ENCODE peak calls at places on chromosomes 7 and 10, in four cellular contexts. N is astrocyte of the spinal cord, U is fibroblast of the aortic adventitia, C is hepatocyte. F is an unnamed sample.

GRCh38 chr10:54066646-54067045 is 734.4 kb downstream of the PCDH15 start:
- DNase-seq in N (no peak), U (no peak), C (no peak), F (no peak)

GRCh38 chr7:5797716-5798115 is 16.3 kb upstream of the RNF216 start:
- DNase-seq in N (no peak), U (no peak), C (no peak), F (no peak)

GRCh38 chr10:129767751-129768150 is 196.3 kb downstream of the EBF3 start:
- DNase-seq in N (no peak), U (no peak), C (no peak), F (no peak)

GRCh38 chr7:17530741-17531417 is 232.4 kb downstream of the AHR start:
- DNase-seq in N (peak), U (peak), C (no peak), F (peak)

GRCh38 chr7:116988363-116988989 is 35.2 kb downstream of the ST7 start:
- DNase-seq in N (no peak), U (no peak), C (no peak), F (no peak)

GRCh38 chr7:105448181-105448580 is 59.5 kb upstream of the SRPK2 start:
- DNase-seq in N (no peak), U (no peak), C (no peak), F (no peak)

GRCh38 chr7:107392811-107393210 is 77.0 kb upstream of the GPR22 start:
- DNase-seq in N (no peak), U (no peak), C (no peak), F (no peak)

GRCh38 chr7:70696139-70696782 is 435.7 kb upstream of the GALNT17 start:
- DNase-seq in N (peak), U (peak), C (no peak), F (peak)

GRCh38 chr10:61899045-61899444 is 2.5 kb upstream of the ARID5B start:
- DNase-seq in N (peak), U (peak), C (no peak), F (peak)

GRCh38 chr10:70596860-70597809 is 5.4 kb downstream of the PRF1 start:
- DNase-seq in N (no peak), U (no peak), C (no peak), F (peak)

GRCh38 chr7:130939285-130940095 is 205.5 kb upstream of the KLF14 start:
- DNase-seq in N (peak), U (peak), C (no peak), F (no peak)

GRCh38 chr10:68047554-68048327 is 27.3 kb downstream of the HERC4 start:
- DNase-seq in N (no peak), U (no peak), C (no peak), F (no peak)

GRCh38 chr10:108877130-108877529 is 1046.2 kb downstream of the XPNPEP1 start:
- DNase-seq in N (peak), U (peak), C (peak), F (no peak)

GRCh38 chr7:2074694-2075093 is 158.1 kb downstream of the MAD1L1 start:
- DNase-seq in N (no peak), U (no peak), C (no peak), F (no peak)

GRCh38 chr10:86644412-86645110 is 9.8 kb upstream of the OPN4 start:
- DNase-seq in N (peak), U (peak), C (no peak), F (peak)

GRCh38 chr10:75772153-75772887 is 340.9 kb downstream of the LRMDA start:
- DNase-seq in N (peak), U (peak), C (no peak), F (no peak)

GRCh38 chr10:130022501-130023299 is 58.6 kb upstream of the EBF3 start:
- DNase-seq in N (peak), U (peak), C (peak), F (no peak)

GRCh38 chr7:42753917-42754363 is 157.9 kb downstream of the C7orf25 start:
- DNase-seq in N (no peak), U (no peak), C (no peak), F (no peak)

GRCh38 chr10:107264742-107265141 is 100.2 kb upstream of the SORCS1 start:
- DNase-seq in N (no peak), U (no peak), C (no peak), F (no peak)

GRCh38 chr10:79331226-79331625 is 16.0 kb upstream of the PPIF start:
- DNase-seq in N (no peak), U (no peak), C (no peak), F (peak)

GRCh38 chr7:1839701-1840100 is 169.6 kb downstream of the ELFN1 start:
- DNase-seq in N (no peak), U (no peak), C (no peak), F (no peak)

GRCh38 chr10:118832242-118832651 is 77.5 kb upstream of the CACUL1 start:
- DNase-seq in N (no peak), U (peak), C (no peak), F (peak)

GRCh38 chr10:85597006-85597405 is 769.6 kb downstream of the GRID1 start:
- DNase-seq in N (no peak), U (no peak), C (no peak), F (no peak)

GRCh38 chr10:96789571-96790108 is 42.5 kb upstream of the LCOR start:
- DNase-seq in N (peak), U (peak), C (no peak), F (no peak)

GRCh38 chr10:121069061-121069850 is 218.1 kb downstream of the WDR11 start:
- DNase-seq in N (peak), U (no peak), C (no peak), F (peak)

GRCh38 chr10:46299267-46299530 is 12.4 kb downstream of the ANTXRL start:
- DNase-seq in N (no peak), U (no peak), C (no peak), F (no peak)

GRCh38 chr10:79148452-79149344 is 79.9 kb downstream of the ZMIZ1 start:
- DNase-seq in N (peak), U (peak), C (peak), F (peak)

GRCh38 chr10:115272482-115272881 is 179.3 kb downstream of the ATRNL1 start:
- DNase-seq in N (no peak), U (no peak), C (peak), F (no peak)

GRCh38 chr10:99815611-99816010 is 33.2 kb downstream of the ABCC2 start:
- DNase-seq in N (no peak), U (no peak), C (no peak), F (no peak)

GRCh38 chr10:30701471-30702173 is 72.1 kb upstream of the LYZL2 start:
- DNase-seq in N (peak), U (peak), C (no peak), F (peak)

GRCh38 chr10:46523881-46524470 is 32.5 kb downstream of the GPRIN2 start:
- DNase-seq in N (peak), U (peak), C (peak), F (peak)

GRCh38 chr7:140726304-140726703 is 29.8 kb downstream of the NDUFB2 start:
- DNase-seq in N (peak), U (peak), C (peak), F (no peak)

GRCh38 chr7:71479231-71479630 is 347.3 kb downstream of the GALNT17 start:
- DNase-seq in N (no peak), U (no peak), C (no peak), F (no peak)

DNA sequence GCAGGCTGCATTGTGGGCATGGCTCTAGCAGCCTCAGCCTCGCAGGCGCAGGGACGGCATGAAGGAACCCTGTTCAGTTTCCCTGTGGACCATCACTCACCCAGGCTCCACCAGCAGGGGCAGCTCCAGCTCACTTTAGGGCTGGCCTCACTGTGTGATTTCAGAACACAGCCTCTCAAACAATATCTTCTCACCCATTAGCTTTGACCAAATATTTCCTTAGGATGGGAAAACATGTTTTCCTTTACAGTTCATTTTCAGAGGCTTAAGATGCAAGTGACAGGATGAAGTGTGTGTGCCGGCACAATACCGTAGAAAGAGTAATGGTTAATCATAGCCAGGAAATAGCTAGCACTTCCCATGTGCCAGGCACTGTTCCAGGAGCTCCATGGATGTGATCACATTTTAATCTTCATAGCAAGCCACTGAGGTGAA is 58.2 kb downstream of the LANCL2 start:
- DNase-seq in N (peak), U (peak), C (no peak), F (no peak)
- TF ChIP-seq CTCF in N (peak), U (peak), C (no peak), F (no peak)

DNA sequence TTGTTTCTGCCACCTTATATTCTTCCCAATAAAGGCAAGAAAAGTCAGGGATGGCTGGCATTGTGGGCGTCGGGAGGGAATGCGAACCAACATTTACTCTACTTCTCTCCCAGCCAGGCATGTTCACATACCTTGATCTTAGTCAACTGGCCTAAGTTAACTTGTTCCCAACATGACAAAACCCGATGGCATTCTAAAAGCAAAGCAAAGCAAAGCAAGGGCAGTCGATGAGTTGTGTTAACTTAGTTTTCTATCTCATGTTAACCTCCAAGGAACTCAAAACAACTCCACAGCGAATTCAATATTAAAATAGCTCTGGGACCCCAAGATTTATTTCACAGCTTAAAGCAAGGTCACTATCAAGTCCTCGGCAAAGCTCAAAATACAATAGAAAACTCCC is 1.2 kb upstream of the CCNY start:
- DNase-seq in N (no peak), U (no peak), C (no peak), F (peak)
- H3K4me3 ChIP-seq in N (peak), U (peak), C (peak), F (peak)

DNA sequence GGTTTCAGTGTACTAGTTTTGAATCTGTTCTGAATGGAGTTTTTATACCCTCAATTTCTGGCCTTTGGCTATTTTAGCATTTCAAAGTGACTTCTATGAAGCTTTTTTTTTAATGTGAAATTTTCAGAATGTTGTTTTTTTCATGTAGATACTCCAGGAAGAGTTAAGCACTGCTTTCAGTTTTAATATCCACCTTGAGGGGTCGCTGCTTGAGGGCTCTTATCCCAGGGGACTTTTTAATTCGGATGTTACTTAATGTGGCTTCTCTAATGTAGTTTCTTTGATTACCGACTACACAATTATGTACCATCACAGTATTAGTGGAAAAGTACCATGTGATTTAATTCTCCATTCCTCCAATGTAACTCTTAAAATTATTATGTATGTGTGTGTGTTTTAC is 5.2 kb downstream of the IFIT5 start:
- DNase-seq in N (peak), U (peak), C (peak), F (peak)
- TF ChIP-seq CTCF in N (peak), U (peak), C (peak), F (peak)

DNA sequence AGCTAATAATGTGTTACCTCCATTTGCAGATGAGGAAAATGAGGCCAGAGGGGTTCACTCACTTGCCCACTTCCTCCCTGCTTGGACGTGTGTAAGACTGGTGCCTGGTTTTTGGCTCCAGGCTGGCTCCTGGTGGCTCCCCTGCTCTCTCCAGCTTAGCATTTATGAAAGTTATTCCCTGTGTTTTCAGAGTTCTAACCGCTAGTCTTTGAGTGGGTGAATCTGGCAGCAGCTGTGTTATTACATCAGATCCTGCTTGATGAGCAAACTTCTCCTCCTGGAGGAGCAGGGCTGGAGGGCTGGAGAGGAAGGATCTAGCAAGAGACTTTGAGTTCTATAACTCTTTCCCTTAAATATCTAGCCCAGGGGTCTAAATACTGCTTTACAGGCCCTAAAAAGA is 80.9 kb upstream of the AGBL3 start:
- DNase-seq in N (peak), U (peak), C (peak), F (peak)
- H3K4me3 ChIP-seq in N (no peak), U (no peak), C (no peak), F (no peak)

DNA sequence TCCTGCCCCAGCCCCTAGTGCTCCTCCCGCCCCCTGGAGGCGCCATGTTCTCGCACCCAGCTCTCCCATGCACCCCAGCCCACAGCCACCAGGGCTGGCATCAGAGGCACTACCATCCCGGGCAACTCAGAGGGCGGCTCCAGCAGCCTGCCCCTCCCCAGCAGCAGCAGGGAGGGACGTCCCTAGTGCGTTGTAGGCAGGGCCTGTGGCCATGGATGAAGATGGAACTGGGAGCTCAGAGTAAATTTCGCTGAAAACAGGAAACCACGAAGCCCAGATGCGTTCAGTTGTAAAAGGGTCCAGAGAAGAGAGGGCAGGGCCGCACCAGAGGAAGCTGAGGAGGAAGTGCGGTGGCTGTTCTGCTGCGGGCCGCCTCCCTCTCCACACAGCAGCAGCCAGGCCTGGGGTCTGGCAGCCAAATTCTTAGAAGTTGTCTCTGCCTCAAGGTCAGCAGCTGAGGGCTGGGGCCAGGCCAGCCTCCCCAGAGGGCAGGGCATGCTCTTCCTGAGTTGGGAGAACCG is 24.6 kb downstream of the VSIR start:
- DNase-seq in N (no peak), U (peak), C (no peak), F (no peak)
- TF ChIP-seq CTCF in N (no peak), U (no peak), C (no peak), F (no peak)

GRCh38 chr7:151756076-151756731 is 120.7 kb downstream of the PRKAG2 start:
- DNase-seq in N (no peak), U (no peak), C (no peak), F (peak)

GRCh38 chr7:151756866-151757265 is 120.0 kb downstream of the PRKAG2 start:
- DNase-seq in N (no peak), U (no peak), C (no peak), F (no peak)

GRCh38 chr7:151758994-151759540 is 117.8 kb downstream of the PRKAG2 start:
- DNase-seq in N (no peak), U (no peak), C (no peak), F (no peak)

GRCh38 chr7:151755131-151755787 is 121.7 kb downstream of the PRKAG2 start:
- DNase-seq in N (no peak), U (peak), C (no peak), F (no peak)

GRCh38 chr7:151757274-151757673 is 119.6 kb downstream of the PRKAG2 start:
- DNase-seq in N (peak), U (peak), C (no peak), F (no peak)
- H3K4me3 ChIP-seq in N (no peak), U (no peak), C (no peak), F (no peak)

GRCh38 chr7:92945840-92946239 is 109.5 kb upstream of the CDK6 start:
- DNase-seq in N (no peak), U (no peak), C (no peak), F (no peak)

GRCh38 chr7:92944633-92945032 is 108.3 kb upstream of the CDK6 start:
- DNase-seq in N (peak), U (peak), C (no peak), F (no peak)

GRCh38 chr7:92934096-92934495 is 97.7 kb upstream of the CDK6 start:
- DNase-seq in N (no peak), U (no peak), C (peak), F (peak)

GRCh38 chr7:92939793-92940360 is 103.5 kb upstream of the CDK6 start:
- DNase-seq in N (no peak), U (no peak), C (no peak), F (no peak)
- TF ChIP-seq CTCF in N (no peak), U (no peak), C (no peak), F (no peak)

DNA sequence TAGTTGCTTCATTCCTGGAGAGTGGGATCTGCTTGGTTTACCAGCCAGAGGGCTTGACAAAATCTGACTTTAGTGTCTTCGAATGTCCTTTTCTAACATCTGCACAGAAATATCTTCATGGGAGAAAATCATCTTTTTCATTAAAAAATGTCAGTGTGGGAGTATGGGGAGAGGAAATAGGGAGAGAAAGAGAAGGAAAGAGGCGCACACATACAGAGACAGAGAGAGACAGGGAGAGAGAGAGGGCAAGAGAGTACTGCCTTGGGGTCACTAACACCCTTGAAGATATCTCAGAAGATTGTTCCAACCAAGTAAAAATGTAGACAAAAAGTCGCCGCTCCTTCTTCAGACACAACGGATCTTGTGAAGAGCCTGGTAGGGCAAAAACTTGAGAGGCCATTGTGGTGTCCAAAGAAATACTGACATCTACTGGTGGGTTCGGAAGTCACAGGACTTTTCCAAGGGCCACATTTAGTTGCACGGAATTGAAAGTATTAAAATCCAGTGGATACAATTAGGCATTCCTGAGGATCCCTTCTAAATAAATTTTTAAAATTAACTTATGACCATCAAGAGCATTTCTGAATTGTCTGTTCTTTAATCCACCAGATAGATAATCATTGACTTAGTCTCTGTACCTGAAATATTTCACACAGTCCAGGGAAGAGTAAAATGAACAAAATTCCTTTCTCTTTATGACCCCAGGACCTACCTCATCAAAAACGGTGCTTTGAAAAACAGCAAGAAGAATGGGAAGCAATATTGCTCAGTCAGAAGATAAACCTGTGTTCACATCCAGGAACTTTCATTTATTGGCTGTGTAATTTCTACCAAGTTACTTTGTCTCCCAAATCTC is 29.7 kb downstream of the VIM start:
- DNase-seq in N (peak), U (peak), C (peak), F (peak)
- H3K4me3 ChIP-seq in N (no peak), U (peak), C (no peak), F (no peak)

DNA sequence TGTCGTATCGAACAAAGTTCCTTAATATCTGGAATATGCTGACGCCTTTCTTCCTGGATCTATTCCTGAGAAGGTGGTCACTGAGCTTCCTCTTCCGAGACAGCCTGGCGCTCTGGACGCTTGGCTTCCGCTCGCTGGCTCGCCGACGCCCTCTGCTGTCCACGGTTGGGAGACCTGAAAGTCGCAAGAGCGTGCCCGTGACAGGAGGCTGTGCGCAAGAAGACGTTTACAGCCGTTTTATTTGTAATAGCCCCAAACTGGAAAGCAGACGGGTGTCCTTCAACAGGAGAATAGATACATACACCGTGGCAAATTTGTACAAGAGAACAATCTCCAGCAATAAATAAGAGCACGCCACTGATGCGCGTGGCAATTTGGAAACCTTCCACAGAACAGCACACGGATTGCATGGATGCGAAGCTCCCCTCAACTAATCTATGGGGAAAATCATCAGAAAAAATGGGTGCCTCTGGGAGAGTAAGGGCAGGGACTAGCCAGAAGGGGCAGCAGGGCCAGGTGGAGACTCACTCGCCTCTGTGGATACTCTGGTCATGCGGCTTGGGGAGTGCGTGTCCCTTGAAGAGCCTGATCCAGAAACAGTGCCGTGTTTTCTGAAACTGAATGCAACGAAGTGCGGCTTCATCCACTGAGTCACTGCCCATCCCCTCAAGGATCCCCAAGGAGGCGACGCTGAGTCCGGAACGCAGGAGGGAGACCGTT is 41.5 kb upstream of the BNIP3 start:
- DNase-seq in N (peak), U (peak), C (peak), F (peak)
- TF ChIP-seq CTCF in N (peak), U (peak), C (peak), F (peak)